ENCODE peak calls at places on chromosomes 6 and 20, in four cellular contexts. E is neural progenitor cell, M is iPS DF 19.7, Q is left cardiac atrium. C is an unnamed sample.

GRCh38 chr6:91669154-91669903 is 1082.5 kb upstream of the MAP3K7 start:
- DNase-seq in M (no peak), Q (no peak), E (peak), C (no peak)

GRCh38 chr6:113039013-113039412 is 691.9 kb downstream of the RFPL4B start:
- DNase-seq in Q (no peak), M (no peak), E (no peak), C (no peak)

GRCh38 chr6:144931172-144932035 is 646.3 kb downstream of the UTRN start:
- DNase-seq in M (no peak), E (peak), Q (no peak), C (no peak)

GRCh38 chr6:16933532-16933931 is 168.3 kb upstream of the STMND1 start:
- DNase-seq in Q (no peak), E (no peak), M (no peak), C (no peak)

GRCh38 chr6:96792791-96793190 is 44.5 kb downstream of the GPR63 start:
- DNase-seq in M (no peak), Q (no peak), E (no peak), C (no peak)

GRCh38 chr20:47400685-47401084 is 44.2 kb upstream of the ZMYND8 start:
- DNase-seq in E (no peak), M (peak), Q (no peak), C (no peak)

GRCh38 chr6:29887819-29888581 is 54.3 kb upstream of the HLA-A start:
- DNase-seq in M (no peak), Q (peak), E (peak), C (peak)

GRCh38 chr20:11585752-11586352 is 331.8 kb upstream of the BTBD3 start:
- DNase-seq in Q (no peak), E (peak), M (no peak), C (no peak)

GRCh38 chr20:35216541-35216940 is 9.9 kb upstream of the MMP24 start:
- DNase-seq in E (no peak), M (no peak), Q (no peak), C (no peak)

GRCh38 chr6:142907544-142907943 is 37.4 kb downstream of the HIVEP2 start:
- DNase-seq in M (no peak), Q (no peak), E (no peak), C (no peak)

C was measured in GM12878.